ENCODE peak calls at places on chromosomes 3 and 15, in six cellular contexts. Z is GM06990, B is nephron progenitor cell, S is omental fat pad, X is IMR-90, Q is upper lobe of right lung. N is an unnamed sample.

GRCh38 chr3:125004196-125004595 is 51.6 kb downstream of the HEG1 start:
- DNase-seq in B (no peak), Q (no peak), S (no peak), Z (no peak), X (peak), N (no peak)

GRCh38 chr3:123229145-123229544 is 27.4 kb downstream of the SEC22A start:
- DNase-seq in B (no peak), S (no peak), X (peak), Z (no peak), Q (no peak), N (no peak)

GRCh38 chr3:72606005-72606800 is 242.0 kb downstream of the SHQ1 start:
- DNase-seq in B (no peak), Z (no peak), S (no peak), Q (no peak), X (no peak), N (no peak)

GRCh38 chr3:194779729-194780224 is 94.1 kb downstream of the FAM43A start:
- DNase-seq in Z (no peak), S (no peak), X (no peak), Q (no peak), B (no peak), N (no peak)

GRCh38 chr3:184637705-184638104 is 74.2 kb downstream of the MAGEF1 start:
- DNase-seq in Q (no peak), B (no peak), S (no peak), X (no peak), Z (no peak), N (no peak)

GRCh38 chr3:61802772-61803171 is 241.4 kb downstream of the PTPRG start:
- DNase-seq in S (no peak), Q (no peak), Z (no peak), B (no peak), X (no peak), N (no peak)

GRCh38 chr3:158725348-158725966 is 6.8 kb downstream of the RARRES1 start:
- DNase-seq in Z (no peak), Q (no peak), S (no peak), X (peak), B (no peak), N (no peak)

GRCh38 chr3:192887047-192887446 is 30.6 kb downstream of the MB21D2 start:
- DNase-seq in Z (no peak), X (peak), S (no peak), Q (no peak), B (no peak), N (no peak)

GRCh38 chr3:105752791-105753415 is 115.9 kb downstream of the CBLB start:
- DNase-seq in Q (no peak), B (no peak), X (no peak), Z (no peak), S (no peak), N (no peak)

GRCh38 chr3:164730810-164731209 is 347.5 kb downstream of the SI start:
- DNase-seq in X (no peak), S (no peak), Q (no peak), B (no peak), Z (no peak), N (no peak)

GRCh38 chr3:149407898-149408297 is 30.4 kb upstream of the TM4SF1 start:
- DNase-seq in Q (no peak), B (no peak), Z (no peak), S (no peak), X (peak), N (no peak)

GRCh38 chr3:16478516-16478915 is 35.0 kb downstream of the RFTN1 start:
- DNase-seq in X (peak), Z (no peak), S (no peak), B (no peak), Q (no peak), N (no peak)

GRCh38 chr3:99066863-99067262 is 165.4 kb upstream of the DCBLD2 start:
- DNase-seq in B (no peak), Z (no peak), X (no peak), Q (no peak), S (no peak), N (no peak)

GRCh38 chr3:11643212-11644087 is at the start of gene VGLL4:
- DNase-seq in Q (peak), S (peak), B (peak), Z (peak), X (peak), N (peak)

GRCh38 chr15:33142708-33143107 is 51.8 kb downstream of the FMN1 start:
- DNase-seq in Z (no peak), X (no peak), B (no peak), Q (no peak), S (no peak), N (no peak)

GRCh38 chr3:108243243-108243642 is 21.0 kb upstream of the IFT57 start:
- DNase-seq in Z (no peak), B (no peak), X (no peak), Q (no peak), S (no peak), N (no peak)

GRCh38 chr15:100457201-100457600 is 71.5 kb downstream of the CERS3 start:
- DNase-seq in B (no peak), Q (no peak), S (no peak), X (peak), Z (no peak), N (no peak)

GRCh38 chr3:53729618-53730017 is 116.6 kb downstream of the CHDH start:
- DNase-seq in S (no peak), Z (no peak), B (no peak), Q (no peak), X (no peak), N (no peak)

GRCh38 chr3:154954750-154955149 is 125.4 kb upstream of the MME start:
- DNase-seq in B (no peak), S (no peak), Z (no peak), X (peak), Q (no peak), N (no peak)

DNA sequence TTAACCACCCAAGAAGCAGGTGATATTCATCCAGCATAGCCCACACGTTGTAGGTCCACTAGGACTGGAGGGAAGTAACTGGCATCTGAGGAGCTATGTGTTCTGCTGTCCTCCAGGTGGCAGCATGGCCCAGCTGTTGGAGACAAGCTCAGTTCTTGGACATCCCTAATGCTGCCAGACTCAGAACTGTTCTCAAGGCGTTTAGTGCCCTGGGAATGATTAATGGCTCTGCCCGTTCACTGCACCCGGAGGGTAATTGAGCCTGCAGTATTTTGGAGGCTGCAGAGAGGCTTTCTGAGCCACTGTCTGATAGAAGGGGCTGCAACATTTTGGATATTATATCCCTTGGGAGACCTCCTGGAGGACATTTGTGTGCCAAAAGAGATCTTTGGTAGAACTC is 521.2 kb upstream of the SEMA6D start:
- DNase-seq in Z (no peak), B (peak), Q (peak), X (peak), S (peak), N (peak)
- TF ChIP-seq CTCF in Z (peak), B (peak), Q (peak), X (peak), S (peak), N (peak)

DNA sequence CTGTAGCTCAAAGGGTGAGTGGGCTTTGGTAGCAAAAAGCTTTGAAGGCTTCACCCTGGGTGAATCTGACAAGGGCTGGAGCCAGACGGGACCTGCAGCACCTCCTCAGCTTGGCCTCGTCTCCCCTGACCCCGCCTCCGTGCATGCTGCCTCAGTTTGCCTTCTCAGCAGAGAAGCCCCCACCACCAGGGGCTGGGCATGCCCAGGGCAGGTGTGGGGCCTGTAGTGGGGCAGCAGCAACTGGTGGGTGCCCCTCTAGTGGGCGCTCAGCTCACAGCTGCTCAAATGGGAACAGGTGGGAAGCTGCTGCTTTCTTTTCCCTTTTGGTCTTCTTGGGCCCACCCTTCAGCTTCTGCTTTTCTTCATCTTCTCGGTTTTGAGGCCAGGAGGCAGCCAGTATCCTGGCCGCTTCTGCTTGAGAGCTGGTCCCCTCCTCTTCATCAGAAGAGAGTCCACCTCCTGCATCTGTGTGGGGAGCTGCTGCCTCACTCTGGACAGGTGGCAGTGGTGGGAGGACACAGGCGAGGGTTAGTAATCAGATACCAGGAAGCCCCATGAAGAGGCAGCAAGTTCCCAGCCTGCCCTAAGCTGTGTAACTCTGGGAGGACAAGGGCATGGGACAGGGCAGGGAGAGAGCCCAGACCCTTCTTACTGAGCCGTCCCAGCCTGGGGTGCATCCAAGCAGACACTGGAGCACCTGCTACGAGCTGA is 21.0 kb downstream of the TMEM43 start:
- DNase-seq in B (no peak), X (no peak), Z (no peak), Q (no peak), S (no peak), N (no peak)
- TF ChIP-seq CTCF in B (no peak), X (no peak), Z (no peak), Q (no peak), S (no peak), N (no peak)

GRCh38 chr3:40505599-40506462 is at the start of gene ZNF620:
- DNase-seq in Q (peak), X (peak), Z (peak), B (peak), S (peak), N (peak)
- TF ChIP-seq CTCF in Q (peak), X (no peak), Z (peak), B (peak), S (no peak), N (no peak)

DNA sequence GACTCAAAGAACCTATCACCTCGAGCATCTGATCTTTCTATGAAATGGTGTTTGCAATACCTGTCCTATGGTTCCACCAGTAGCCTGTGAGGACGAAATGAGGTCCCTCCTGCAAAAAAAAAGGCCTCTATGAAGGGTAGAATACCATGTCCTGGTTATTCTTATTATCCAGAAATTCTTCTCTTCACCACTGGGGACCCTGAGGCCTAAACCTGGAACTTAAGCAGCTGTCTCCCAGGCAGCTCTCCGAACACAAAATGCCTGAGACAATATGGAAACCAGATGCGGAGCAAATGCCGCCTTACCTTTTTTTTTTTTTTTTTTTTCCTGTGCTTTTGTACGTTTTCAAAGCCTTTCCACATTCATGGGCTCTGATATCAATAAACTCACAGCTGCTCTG is 62.1 kb upstream of the WNT5A start:
- DNase-seq in Q (no peak), S (no peak), B (no peak), Z (no peak), X (peak), N (no peak)
- TF ChIP-seq CTCF in Q (no peak), S (no peak), B (no peak), Z (no peak), X (peak), N (peak)

DNA sequence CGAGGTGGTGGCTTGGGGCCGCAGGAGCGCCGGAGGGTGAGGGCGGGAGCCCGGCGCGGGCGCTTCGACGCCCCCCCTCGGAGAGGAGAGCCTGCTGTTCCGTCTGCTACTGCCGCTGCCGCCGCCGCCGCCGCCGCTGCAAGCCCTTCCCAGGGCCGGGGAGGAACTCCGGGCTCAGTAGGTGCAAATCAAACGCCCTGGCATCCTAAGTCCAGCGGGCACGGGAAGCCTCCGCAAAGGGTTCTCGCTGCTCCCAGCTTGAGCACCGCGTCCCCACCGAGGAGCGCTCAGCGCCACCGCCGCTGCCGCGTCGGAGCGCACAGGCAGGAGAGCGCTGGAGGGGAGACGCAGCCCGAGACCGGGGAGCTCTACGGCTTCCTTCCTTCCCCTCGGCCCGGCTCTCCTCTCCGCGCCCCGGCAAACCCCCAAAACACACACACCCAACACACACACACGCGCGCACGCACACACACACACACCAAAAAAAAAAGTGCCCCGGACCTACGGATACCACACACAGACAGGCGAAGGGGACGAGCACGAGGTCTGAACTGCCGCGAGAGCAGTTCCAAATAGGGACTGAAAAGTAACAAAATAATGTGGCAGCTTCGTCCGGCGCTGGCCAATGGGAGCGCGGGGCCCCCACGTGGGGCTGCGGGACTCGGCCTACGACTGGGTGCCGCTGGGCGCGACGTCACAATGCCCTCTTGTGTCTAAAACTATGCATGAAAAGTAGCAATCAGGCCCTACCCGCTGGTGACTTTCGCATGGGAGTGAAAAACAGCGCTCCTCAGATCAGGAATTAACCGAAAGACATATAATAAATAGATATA is at the start of gene TLE3:
- DNase-seq in B (peak), S (peak), X (peak), Z (peak), Q (peak), N (peak)
- TF ChIP-seq CTCF in B (peak), S (no peak), X (peak), Z (peak), Q (peak), N (peak)

GRCh38 chr15:86101818-86102217 is 22.1 kb downstream of the AGBL1 start:
- DNase-seq in Z (no peak), B (no peak), X (no peak), Q (no peak), S (no peak), N (no peak)
- TF ChIP-seq CTCF in Z (no peak), B (no peak), X (no peak), Q (no peak), S (no peak), N (no peak)

GRCh38 chr15:31202953-31203352 is 101.4 kb upstream of the TRPM1 start:
- DNase-seq in X (no peak), B (no peak), Q (no peak), Z (no peak), S (no peak), N (no peak)
- TF ChIP-seq CTCF in X (no peak), B (no peak), Q (no peak), Z (no peak), S (no peak), N (no peak)

DNA sequence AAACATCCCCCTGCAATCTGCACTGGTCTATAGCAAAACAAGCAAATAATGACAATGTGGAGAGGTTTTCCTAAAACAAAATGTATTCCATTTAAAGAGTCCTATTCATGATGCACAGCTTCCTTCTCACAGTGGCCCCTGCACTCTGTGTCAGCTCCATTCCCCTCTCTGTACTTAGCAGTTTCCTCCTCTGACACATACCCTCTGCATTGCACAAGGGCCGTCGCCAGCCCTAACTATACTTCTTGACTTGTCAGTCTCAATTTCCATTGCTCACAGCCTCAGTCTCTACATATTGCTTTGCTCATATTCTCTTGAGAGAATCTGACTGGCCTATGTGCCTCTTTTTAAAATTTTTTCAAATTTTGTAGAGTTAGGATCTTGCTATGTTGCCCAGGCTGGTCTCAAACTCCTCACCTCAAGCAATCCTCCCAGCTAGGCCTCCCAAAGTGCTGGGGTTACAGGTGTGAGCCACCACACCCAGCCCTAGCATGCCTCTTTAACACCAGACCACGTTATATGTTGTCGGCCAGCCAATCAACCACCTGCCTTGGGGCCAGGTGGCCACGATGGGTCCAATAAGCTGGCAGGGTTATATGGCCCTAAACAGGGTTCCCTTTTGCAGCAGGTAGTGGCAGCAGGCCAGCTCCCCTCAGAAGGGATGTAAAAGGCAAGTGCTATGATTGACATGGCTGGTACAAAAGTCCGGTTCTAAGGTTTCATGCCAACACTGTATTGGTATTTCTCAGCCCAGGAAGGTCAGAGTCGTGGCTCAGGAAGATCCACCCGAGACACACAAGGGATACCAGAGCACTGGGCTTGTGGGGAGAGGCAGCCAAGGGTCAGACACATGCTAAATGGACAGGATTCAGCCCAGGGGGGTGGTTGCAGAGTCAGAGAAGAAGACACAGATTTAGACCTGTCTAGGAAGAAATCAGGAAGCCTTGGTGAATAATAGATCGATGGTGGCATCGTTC is 59.0 kb upstream of the SMAD3 start:
- DNase-seq in Z (no peak), Q (no peak), B (no peak), S (no peak), X (peak), N (no peak)
- TF ChIP-seq CTCF in Z (no peak), Q (no peak), B (no peak), S (no peak), X (no peak), N (no peak)